ENCODE peak calls at places on chromosomes 12 and 14, in six cellular contexts. L is stimulated activated CD8-positive, alpha-beta memory T cell treated with anti-CD3 and anti-CD28 coated beads, Interleukin-15, amount 100 ng/mL, for 24 hours; O is renal cortical epithelial cell; A is SHP77; V is NCI-H1092; F is CD4-positive, alpha-beta T cell. Z is an unnamed sample.
A peak's percentile ranks its signal among the peaks of the same experiment; 100 is the strongest.

GRCh38 chr12:88951860-88952483 is 371.7 kb upstream of the KITLG start:
- DNase-seq in L (no peak), A (no peak), O (peak; percentile 32), F (no peak), V (no peak), Z (no peak)

GRCh38 chr12:51822956-51823355 is 25.6 kb downstream of the FIGNL2 start:
- DNase-seq in O (no peak), L (no peak), A (no peak), F (no peak), V (no peak), Z (no peak)

GRCh38 chr12:2395352-2395977 is 342.7 kb downstream of the CACNA1C start:
- DNase-seq in A (no peak), L (no peak), F (peak; percentile 2), V (peak; percentile 45), O (peak; percentile 12), Z (peak; percentile 74)

GRCh38 chr14:60094306-60094897 is 2.7 kb downstream of the PCNX4 start:
- DNase-seq in V (no peak), A (no peak), L (no peak), O (peak; percentile 80), F (no peak), Z (peak; percentile 31)

GRCh38 chr12:102504871-102505270 is 24.5 kb upstream of the IGF1 start:
- DNase-seq in V (no peak), A (no peak), F (no peak), O (no peak), L (no peak), Z (no peak)

GRCh38 chr14:54599932-54600331 is 33.0 kb downstream of the SAMD4A start:
- DNase-seq in L (no peak), A (no peak), F (no peak), V (no peak), O (peak; percentile 45), Z (no peak)

GRCh38 chr12:96879301-96879700 is 27.8 kb upstream of the NEDD1 start:
- DNase-seq in A (no peak), L (no peak), O (no peak), V (no peak), F (no peak), Z (no peak)

GRCh38 chr12:121283388-121283787 is 13.1 kb downstream of the CAMKK2 start:
- DNase-seq in V (no peak), F (no peak), A (no peak), L (no peak), O (no peak), Z (no peak)

GRCh38 chr14:60183138-60183537 is 17.9 kb upstream of the DHRS7 start:
- DNase-seq in V (no peak), L (no peak), A (no peak), O (no peak), F (no peak), Z (peak; percentile 36)

GRCh38 chr14:90557516-90557915 is 160.7 kb downstream of the CALM1 start:
- DNase-seq in F (no peak), V (no peak), L (no peak), A (no peak), O (no peak), Z (no peak)

GRCh38 chr12:130568041-130568440 is 148.1 kb downstream of the RIMBP2 start:
- DNase-seq in O (no peak), V (no peak), F (no peak), A (no peak), L (no peak), Z (no peak)

GRCh38 chr12:119423285-119423684 is 88.8 kb downstream of the CCDC60 start:
- DNase-seq in L (no peak), V (no peak), F (no peak), O (no peak), A (peak; percentile 61), Z (peak; percentile 74)

GRCh38 chr14:72892879-72893635 is 844 bp downstream of the DPF3 start:
- DNase-seq in O (no peak), F (no peak), L (no peak), A (no peak), V (no peak), Z (peak; percentile 68)

GRCh38 chr12:46266382-46266791 is 2.5 kb downstream of the SLC38A1 start:
- DNase-seq in F (no peak), L (no peak), A (peak; percentile 1), V (peak; percentile 33), O (peak; percentile 48), Z (peak; percentile 70)

GRCh38 chr12:56487448-56488040 is 417 bp downstream of the GLS2 start:
- DNase-seq in A (peak; percentile 44), L (no peak), O (no peak), V (no peak), F (peak; percentile 21), Z (peak; percentile 70)

GRCh38 chr12:75974323-75975273 is 57.0 kb downstream of the PHLDA1 start:
- DNase-seq in F (no peak), V (no peak), O (no peak), A (peak; percentile 52), L (no peak), Z (peak; percentile 75)

GRCh38 chr12:116735951-116736599 is 1.8 kb downstream of the SPRING1 start:
- DNase-seq in V (no peak), F (no peak), A (no peak), O (peak; percentile 15), L (no peak), Z (no peak)

GRCh38 chr12:96224219-96224615 is 30.0 kb downstream of the ELK3 start:
- DNase-seq in V (no peak), L (no peak), A (no peak), F (no peak), O (no peak), Z (no peak)

GRCh38 chr12:57404966-57405640 is 25.7 kb downstream of the R3HDM2 start:
- DNase-seq in A (no peak), F (no peak), O (no peak), V (no peak), L (no peak), Z (no peak)

Z was measured in NCI-H82.